ENCODE peak calls at places on chromosome 2, in ten cellular contexts. R is stomach, U is ovary, I is A549, H is K562, P is suprapubic skin, G is tibial nerve, T is HepG2, S is sigmoid colon, F is H1. N is an unnamed sample.

GRCh38 chr2:26925100-26925791 is 45.2 kb upstream of the MAPRE3 start:
- DNase-seq in F (no peak), T (peak; percentile 90), S (no peak), I (no peak), G (no peak), H (no peak), U (no peak), R (no peak), P (peak; percentile 35), N (no peak)

GRCh38 chr2:129741165-129741564 is 238.3 kb upstream of the RAB6C start:
- DNase-seq in T (no peak), R (no peak), P (peak; percentile 54), G (no peak), F (no peak), I (no peak), H (no peak), S (no peak), U (no peak), N (no peak)

GRCh38 chr2:45008296-45009129 is 739 bp downstream of the SIX2 start:
- DNase-seq in U (no peak), F (peak; percentile 74), G (no peak), H (no peak), R (peak; percentile 36), P (no peak), T (no peak), S (no peak), I (no peak), N (no peak)

GRCh38 chr2:56195563-56195962 is 11.8 kb downstream of the CCDC85A start:
- DNase-seq in F (no peak), T (no peak), U (no peak), S (no peak), R (no peak), G (no peak), P (no peak), I (no peak), H (no peak), N (no peak)

GRCh38 chr2:226131299-226131784 is 668.3 kb downstream of the IRS1 start:
- DNase-seq in I (no peak), T (no peak), R (peak; percentile 33), F (no peak), G (no peak), H (no peak), S (no peak), P (no peak), U (no peak), N (no peak)

GRCh38 chr2:74889159-74889558 is 55.2 kb downstream of the HK2 start:
- DNase-seq in F (no peak), R (no peak), P (no peak), T (no peak), S (no peak), I (no peak), U (no peak), H (no peak), G (no peak), N (no peak)

GRCh38 chr2:55914786-55915185 is 8.8 kb downstream of the EFEMP1 start:
- DNase-seq in F (no peak), P (no peak), H (no peak), R (no peak), I (no peak), G (no peak), T (no peak), S (no peak), U (no peak), N (no peak)

GRCh38 chr2:5183031-5183430 is 509.2 kb upstream of the SOX11 start:
- DNase-seq in F (no peak), S (no peak), R (no peak), U (no peak), I (no peak), H (no peak), T (no peak), G (no peak), P (no peak), N (no peak)

GRCh38 chr2:86788172-86788571 is 2.5 kb downstream of the CD8A start:
- DNase-seq in P (no peak), U (no peak), F (no peak), T (no peak), H (no peak), G (no peak), S (no peak), I (no peak), R (peak; percentile 41), N (no peak)

GRCh38 chr2:202411097-202411496 is 35.0 kb downstream of the BMPR2 start:
- DNase-seq in S (no peak), H (no peak), F (no peak), U (no peak), G (no peak), I (no peak), P (no peak), T (no peak), R (no peak), N (no peak)

GRCh38 chr2:71530246-71530986 is 77.1 kb downstream of the DYSF start:
- DNase-seq in H (peak; percentile 59), F (peak; percentile 75), G (no peak), R (no peak), S (peak; percentile 36), I (peak; percentile 83), U (no peak), P (no peak), T (peak; percentile 48), N (no peak)

GRCh38 chr2:135255208-135255607 is 203.1 kb downstream of the RAB3GAP1 start:
- DNase-seq in G (no peak), H (no peak), U (no peak), P (no peak), T (no peak), R (no peak), S (no peak), I (no peak), F (no peak), N (no peak)

GRCh38 chr2:85933753-85934594 is 45.2 kb upstream of the ST3GAL5 start:
- DNase-seq in F (no peak), G (no peak), P (no peak), I (no peak), U (no peak), S (no peak), H (peak; percentile 92), T (no peak), R (no peak), N (no peak)

GRCh38 chr2:240589381-240589780 is 2.8 kb downstream of the CAPN10 start:
- DNase-seq in I (no peak), S (peak; percentile 34), U (no peak), G (no peak), H (no peak), T (no peak), P (no peak), F (no peak), R (peak; percentile 42), N (no peak)

GRCh38 chr2:240590681-240591111 is 4.2 kb downstream of the CAPN10 start:
- DNase-seq in R (no peak), F (no peak), H (no peak), G (no peak), U (peak; percentile 22), P (no peak), T (no peak), S (peak; percentile 54), I (no peak), N (no peak)

GRCh38 chr2:240589850-240590525 is 3.5 kb downstream of the CAPN10 start:
- DNase-seq in S (peak; percentile 38), F (no peak), I (no peak), U (peak; percentile 18), T (no peak), R (no peak), H (no peak), G (no peak), P (no peak), N (no peak)

GRCh38 chr2:240591784-240592183 is 5.2 kb downstream of the CAPN10 start:
- DNase-seq in R (no peak), F (no peak), S (peak; percentile 52), P (no peak), T (no peak), I (no peak), G (no peak), H (no peak), U (no peak), N (no peak)

GRCh38 chr2:240591226-240591625 is 4.7 kb downstream of the CAPN10 start:
- DNase-seq in H (no peak), U (no peak), T (no peak), R (no peak), I (no peak), S (peak; percentile 37), G (no peak), P (no peak), F (no peak), N (no peak)
- TF ChIP-seq EP300 in H (no peak), U (no peak), T (no peak), R (no peak), I (no peak), S (no peak), G (no peak), P (no peak), F (no peak), N (no peak)

GRCh38 chr2:192657364-192657763 is 462.6 kb upstream of the TMEFF2 start:
- DNase-seq in I (no peak), T (no peak), F (no peak), P (no peak), U (no peak), G (no peak), H (no peak), R (no peak), S (no peak), N (no peak)
- TF ChIP-seq EP300 in I (no peak), T (no peak), F (no peak), P (no peak), U (no peak), G (no peak), H (no peak), R (no peak), S (no peak), N (no peak)

GRCh38 chr2:152466925-152467676 is 132.1 kb downstream of the FMNL2 start:
- DNase-seq in R (no peak), I (no peak), P (no peak), F (peak; percentile 23), H (no peak), U (no peak), T (no peak), S (peak; percentile 70), G (no peak), N (peak; percentile 19)

GRCh38 chr2:152468832-152469692 is 134.1 kb downstream of the FMNL2 start:
- DNase-seq in S (no peak), R (no peak), F (peak; percentile 41), T (no peak), P (no peak), G (no peak), H (no peak), U (no peak), I (no peak), N (peak; percentile 16)

GRCh38 chr2:152466041-152466440 is 131.1 kb downstream of the FMNL2 start:
- DNase-seq in F (no peak), H (peak; percentile 9), I (no peak), S (no peak), G (no peak), U (peak; percentile 73), T (no peak), P (no peak), R (no peak), N (no peak)

GRCh38 chr2:152465541-152465940 is 130.6 kb downstream of the FMNL2 start:
- DNase-seq in F (no peak), I (no peak), G (no peak), P (no peak), U (no peak), T (no peak), S (no peak), H (no peak), R (no peak), N (no peak)

GRCh38 chr2:152467677-152468406 is 132.9 kb downstream of the FMNL2 start:
- DNase-seq in F (peak; percentile 33), G (no peak), H (no peak), T (no peak), P (no peak), U (no peak), S (no peak), I (no peak), R (no peak), N (no peak)
- TF ChIP-seq EP300 in F (no peak), G (no peak), H (no peak), T (no peak), P (no peak), U (no peak), S (no peak), I (no peak), R (no peak), N (no peak)

GRCh38 chr2:14535156-14535555 is 97.4 kb upstream of the LRATD1 start:
- DNase-seq in G (no peak), R (no peak), T (no peak), F (no peak), S (no peak), H (no peak), U (no peak), I (no peak), P (no peak), N (no peak)
- TF ChIP-seq EP300 in G (no peak), R (no peak), T (no peak), F (no peak), S (no peak), H (no peak), U (no peak), I (no peak), P (no peak), N (no peak)